ENCODE peak calls at places on chromosomes 3 and 15, in six cellular contexts. One of them, this sample, is unnamed.

GRCh38 chr3:45020534-45020933 is 5.6 kb upstream of the CLEC3B start:
- DNase-seq in pancreas: no peak
- DNase-seq in GM23338: no peak
- DNase-seq in fibroblast of villous mesenchyme: no peak
- DNase-seq in epithelial cell of esophagus: no peak
- DNase-seq in cardiac fibroblast: no peak
- DNase-seq in this sample: no peak

GRCh38 chr15:47194718-47195117 is 522.6 kb upstream of the SEMA6D start:
- DNase-seq in pancreas: no peak
- DNase-seq in GM23338: peak; percentile 59
- DNase-seq in fibroblast of villous mesenchyme: peak; percentile 32
- DNase-seq in epithelial cell of esophagus: peak; percentile 68
- DNase-seq in cardiac fibroblast: peak; percentile 64
- DNase-seq in this sample: peak; percentile 40

GRCh38 chr3:155154255-155154654 is 74.1 kb downstream of the MME start:
- DNase-seq in pancreas: no peak
- DNase-seq in GM23338: no peak
- DNase-seq in fibroblast of villous mesenchyme: peak; percentile 52
- DNase-seq in epithelial cell of esophagus: no peak
- DNase-seq in cardiac fibroblast: no peak
- DNase-seq in this sample: no peak

GRCh38 chr3:27467545-27467944 is 16.6 kb downstream of the SLC4A7 start:
- DNase-seq in pancreas: no peak
- DNase-seq in GM23338: peak; percentile 31
- DNase-seq in fibroblast of villous mesenchyme: peak; percentile 72
- DNase-seq in epithelial cell of esophagus: peak; percentile 45
- DNase-seq in cardiac fibroblast: peak; percentile 66
- DNase-seq in this sample: no peak

GRCh38 chr3:56303508-56303907 is 164.8 kb downstream of the ERC2 start:
- DNase-seq in pancreas: no peak
- DNase-seq in GM23338: peak; percentile 92
- DNase-seq in fibroblast of villous mesenchyme: peak; percentile 48
- DNase-seq in epithelial cell of esophagus: peak; percentile 27
- DNase-seq in cardiac fibroblast: peak; percentile 79
- DNase-seq in this sample: peak; percentile 59

GRCh38 chr15:29682781-29683180 is 139.5 kb downstream of the TJP1 start:
- DNase-seq in pancreas: peak; percentile 2
- DNase-seq in GM23338: no peak
- DNase-seq in fibroblast of villous mesenchyme: no peak
- DNase-seq in epithelial cell of esophagus: peak; percentile 55
- DNase-seq in cardiac fibroblast: peak; percentile 61
- DNase-seq in this sample: no peak

GRCh38 chr3:153070153-153070868 is 91.7 kb upstream of the RAP2B start:
- DNase-seq in pancreas: no peak
- DNase-seq in GM23338: no peak
- DNase-seq in fibroblast of villous mesenchyme: peak; percentile 60
- DNase-seq in epithelial cell of esophagus: peak; percentile 67
- DNase-seq in cardiac fibroblast: peak; percentile 78
- DNase-seq in this sample: peak; percentile 6

GRCh38 chr3:52237659-52238172 is 1.2 kb downstream of the TWF2 start:
- DNase-seq in pancreas: peak; percentile 82
- DNase-seq in GM23338: peak; percentile 72
- DNase-seq in fibroblast of villous mesenchyme: peak; percentile 87
- DNase-seq in epithelial cell of esophagus: peak; percentile 78
- DNase-seq in cardiac fibroblast: peak; percentile 87
- DNase-seq in this sample: peak; percentile 86

GRCh38 chr3:60659098-60659497 is 592.2 kb downstream of the FHIT start:
- DNase-seq in pancreas: no peak
- DNase-seq in GM23338: no peak
- DNase-seq in fibroblast of villous mesenchyme: no peak
- DNase-seq in epithelial cell of esophagus: no peak
- DNase-seq in cardiac fibroblast: no peak
- DNase-seq in this sample: no peak

GRCh38 chr3:129481783-129482332 is 41.8 kb downstream of the IFT122 start:
- DNase-seq in pancreas: no peak
- DNase-seq in GM23338: peak; percentile 14
- DNase-seq in fibroblast of villous mesenchyme: peak; percentile 48
- DNase-seq in epithelial cell of esophagus: peak; percentile 96
- DNase-seq in cardiac fibroblast: peak; percentile 76
- DNase-seq in this sample: no peak

GRCh38 chr3:59046839-59047238 is 3.0 kb downstream of the CFAP20DC start:
- DNase-seq in pancreas: no peak
- DNase-seq in GM23338: no peak
- DNase-seq in fibroblast of villous mesenchyme: no peak
- DNase-seq in epithelial cell of esophagus: peak; percentile 42
- DNase-seq in cardiac fibroblast: no peak
- DNase-seq in this sample: no peak

GRCh38 chr3:94525039-94525438 is 462.2 kb downstream of the NSUN3 start:
- DNase-seq in pancreas: no peak
- DNase-seq in GM23338: peak; percentile 8
- DNase-seq in fibroblast of villous mesenchyme: peak; percentile 11
- DNase-seq in epithelial cell of esophagus: peak; percentile 75
- DNase-seq in cardiac fibroblast: peak; percentile 53
- DNase-seq in this sample: no peak

GRCh38 chr3:136728434-136728833 is 23.7 kb downstream of the STAG1 start:
- DNase-seq in pancreas: no peak
- DNase-seq in GM23338: no peak
- DNase-seq in fibroblast of villous mesenchyme: peak; percentile 63
- DNase-seq in epithelial cell of esophagus: no peak
- DNase-seq in cardiac fibroblast: no peak
- DNase-seq in this sample: no peak

GRCh38 chr3:62625278-62625677 is 249.9 kb downstream of the CADPS start:
- DNase-seq in pancreas: no peak
- DNase-seq in GM23338: no peak
- DNase-seq in fibroblast of villous mesenchyme: no peak
- DNase-seq in epithelial cell of esophagus: no peak
- DNase-seq in cardiac fibroblast: no peak
- DNase-seq in this sample: no peak
- H3K4me3 ChIP-seq in pancreas: no peak overlapping the region
- H3K4me3 ChIP-seq in GM23338: no peak overlapping the region
- H3K4me3 ChIP-seq in fibroblast of villous mesenchyme: no peak overlapping the region
- H3K4me3 ChIP-seq in epithelial cell of esophagus: no peak overlapping the region
- H3K4me3 ChIP-seq in cardiac fibroblast: no peak overlapping the region
- H3K4me3 ChIP-seq in this sample: no peak overlapping the region

DNA sequence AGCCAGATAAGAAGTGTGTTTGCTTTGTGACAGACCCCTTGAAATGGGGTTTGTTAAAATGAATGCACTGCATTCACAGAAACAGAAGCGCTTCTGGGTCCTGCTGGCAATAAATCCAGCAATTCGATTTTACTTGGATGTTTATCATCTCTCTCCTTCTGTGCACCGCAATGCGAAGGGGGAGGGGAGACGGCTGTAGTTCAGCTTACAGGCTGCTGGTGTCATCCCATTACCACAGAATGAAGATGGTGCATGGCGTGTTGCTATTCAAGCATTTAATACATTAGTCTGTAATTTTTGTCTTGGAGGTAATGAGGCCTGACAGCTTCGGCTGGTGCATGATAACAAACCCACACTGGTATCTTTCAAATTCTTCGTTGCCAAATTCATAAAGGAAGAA is 418.1 kb downstream of the OTOL1 start:
- DNase-seq in pancreas: no peak
- DNase-seq in GM23338: peak; percentile 71
- DNase-seq in fibroblast of villous mesenchyme: peak; percentile 85
- DNase-seq in epithelial cell of esophagus: peak; percentile 47
- DNase-seq in cardiac fibroblast: peak; percentile 80
- DNase-seq in this sample: peak; percentile 69
- TF ChIP-seq CTCF in pancreas: no peak
- TF ChIP-seq CTCF in GM23338: peak; percentile 77
- TF ChIP-seq CTCF in fibroblast of villous mesenchyme: peak; percentile 72
- TF ChIP-seq CTCF in epithelial cell of esophagus: peak; percentile 62
- TF ChIP-seq CTCF in cardiac fibroblast: peak; percentile 62
- TF ChIP-seq CTCF in this sample: peak; percentile 73

GRCh38 chr3:111547645-111548044 is 5.6 kb downstream of the CD96 start:
- DNase-seq in pancreas: no peak
- DNase-seq in GM23338: no peak
- DNase-seq in fibroblast of villous mesenchyme: no peak
- DNase-seq in epithelial cell of esophagus: no peak
- DNase-seq in cardiac fibroblast: no peak
- DNase-seq in this sample: no peak
- H3K4me3 ChIP-seq in pancreas: no peak overlapping the region
- H3K4me3 ChIP-seq in GM23338: no peak overlapping the region
- H3K4me3 ChIP-seq in fibroblast of villous mesenchyme: no peak overlapping the region
- H3K4me3 ChIP-seq in epithelial cell of esophagus: no peak overlapping the region
- H3K4me3 ChIP-seq in cardiac fibroblast: no peak overlapping the region
- H3K4me3 ChIP-seq in this sample: no peak overlapping the region

GRCh38 chr15:25797035-25797434 is 66.1 kb downstream of the ATP10A start:
- DNase-seq in pancreas: no peak
- DNase-seq in GM23338: no peak
- DNase-seq in fibroblast of villous mesenchyme: no peak
- DNase-seq in epithelial cell of esophagus: no peak
- DNase-seq in cardiac fibroblast: no peak
- DNase-seq in this sample: no peak

GRCh38 chr15:25793354-25794050 is 69.6 kb downstream of the ATP10A start:
- DNase-seq in pancreas: no peak
- DNase-seq in GM23338: no peak
- DNase-seq in fibroblast of villous mesenchyme: no peak
- DNase-seq in epithelial cell of esophagus: no peak
- DNase-seq in cardiac fibroblast: no peak
- DNase-seq in this sample: no peak

GRCh38 chr15:25795712-25796111 is 67.4 kb downstream of the ATP10A start:
- DNase-seq in pancreas: no peak
- DNase-seq in GM23338: no peak
- DNase-seq in fibroblast of villous mesenchyme: no peak
- DNase-seq in epithelial cell of esophagus: no peak
- DNase-seq in cardiac fibroblast: no peak
- DNase-seq in this sample: no peak

GRCh38 chr15:25796395-25796794 is 66.7 kb downstream of the ATP10A start:
- DNase-seq in pancreas: no peak
- DNase-seq in GM23338: no peak
- DNase-seq in fibroblast of villous mesenchyme: no peak
- DNase-seq in epithelial cell of esophagus: no peak
- DNase-seq in cardiac fibroblast: no peak
- DNase-seq in this sample: no peak

DNA sequence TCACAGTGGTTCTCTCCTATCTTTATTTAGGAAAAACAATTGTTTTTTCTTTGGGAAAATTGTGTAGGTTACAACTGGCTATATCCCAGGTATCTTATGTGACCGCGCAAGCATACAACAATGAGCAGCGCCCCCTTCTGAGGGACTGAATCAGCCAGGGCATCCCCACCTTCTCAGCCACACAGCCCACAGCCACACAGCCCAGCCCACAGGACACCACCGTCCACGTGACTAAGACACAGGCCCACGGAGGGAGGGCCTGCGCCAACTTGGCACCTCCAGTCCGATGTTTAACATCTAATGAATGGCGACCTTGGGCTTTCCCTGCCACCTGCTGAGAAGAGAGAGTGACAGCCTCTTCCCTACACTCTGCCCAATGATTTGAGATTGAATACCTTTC is 68.1 kb downstream of the ATP10A start:
- DNase-seq in pancreas: no peak
- DNase-seq in GM23338: no peak
- DNase-seq in fibroblast of villous mesenchyme: no peak
- DNase-seq in epithelial cell of esophagus: no peak
- DNase-seq in cardiac fibroblast: no peak
- DNase-seq in this sample: no peak
- TF ChIP-seq CTCF in pancreas: no peak
- TF ChIP-seq CTCF in GM23338: no peak
- TF ChIP-seq CTCF in fibroblast of villous mesenchyme: no peak
- TF ChIP-seq CTCF in epithelial cell of esophagus: no peak
- TF ChIP-seq CTCF in cardiac fibroblast: no peak
- TF ChIP-seq CTCF in this sample: no peak

DNA sequence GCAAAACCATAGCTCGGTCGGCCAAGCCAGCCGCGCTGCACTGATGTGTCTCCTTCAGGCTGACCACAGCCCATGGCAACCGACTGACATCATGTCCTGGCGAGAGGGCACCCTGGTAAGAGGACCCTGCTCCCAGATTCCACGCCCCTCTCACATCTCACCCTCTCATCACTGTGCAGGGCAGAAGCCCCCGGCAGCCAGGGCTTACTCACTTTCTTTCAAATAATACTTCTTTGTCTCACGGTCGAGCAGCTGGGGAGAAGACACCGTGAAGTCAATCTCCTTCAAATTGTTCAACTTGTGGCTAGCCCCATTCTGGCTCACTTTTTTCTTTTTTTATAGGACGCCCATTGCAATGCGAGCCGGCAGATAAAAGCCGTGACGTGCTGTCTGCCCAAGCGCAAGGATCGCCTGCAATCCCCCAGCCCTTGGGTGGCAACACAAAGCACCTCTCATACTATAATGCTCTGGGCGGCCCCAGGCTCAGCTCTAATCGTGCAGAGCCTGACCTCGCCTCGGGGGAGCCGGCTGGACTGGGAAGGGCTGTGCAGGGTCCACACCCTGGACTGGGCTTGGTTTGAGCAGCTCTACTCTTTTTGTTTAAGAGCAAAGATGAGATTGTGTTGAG is 33.6 kb downstream of the VGLL4 start:
- DNase-seq in pancreas: no peak
- DNase-seq in GM23338: no peak
- DNase-seq in fibroblast of villous mesenchyme: peak; percentile 71
- DNase-seq in epithelial cell of esophagus: no peak
- DNase-seq in cardiac fibroblast: peak; percentile 52
- DNase-seq in this sample: peak; percentile 80
- H3K4me3 ChIP-seq in pancreas: no peak overlapping the region
- H3K4me3 ChIP-seq in GM23338: no peak overlapping the region
- H3K4me3 ChIP-seq in fibroblast of villous mesenchyme: peak overlapping the region; percentile 29
- H3K4me3 ChIP-seq in epithelial cell of esophagus: no peak overlapping the region
- H3K4me3 ChIP-seq in cardiac fibroblast: peak overlapping the region; percentile 16
- H3K4me3 ChIP-seq in this sample: peak overlapping the region; percentile 17

GRCh38 chr3:46087871-46088270 is 60.6 kb upstream of the XCR1 start:
- DNase-seq in pancreas: no peak
- DNase-seq in GM23338: peak; percentile 11
- DNase-seq in fibroblast of villous mesenchyme: peak; percentile 71
- DNase-seq in epithelial cell of esophagus: no peak
- DNase-seq in cardiac fibroblast: peak; percentile 68
- DNase-seq in this sample: peak; percentile 18
- TF ChIP-seq CTCF in pancreas: no peak
- TF ChIP-seq CTCF in GM23338: peak; percentile 24
- TF ChIP-seq CTCF in fibroblast of villous mesenchyme: peak; percentile 48
- TF ChIP-seq CTCF in epithelial cell of esophagus: peak; percentile 15
- TF ChIP-seq CTCF in cardiac fibroblast: peak; percentile 21
- TF ChIP-seq CTCF in this sample: peak; percentile 32

GRCh38 chr3:194983620-194984019 is 287.3 kb downstream of the XXYLT1 start:
- DNase-seq in pancreas: no peak
- DNase-seq in GM23338: no peak
- DNase-seq in fibroblast of villous mesenchyme: no peak
- DNase-seq in epithelial cell of esophagus: no peak
- DNase-seq in cardiac fibroblast: no peak
- DNase-seq in this sample: no peak

GRCh38 chr3:194983121-194983520 is 287.8 kb downstream of the XXYLT1 start:
- DNase-seq in pancreas: peak; percentile 9
- DNase-seq in GM23338: no peak
- DNase-seq in fibroblast of villous mesenchyme: no peak
- DNase-seq in epithelial cell of esophagus: no peak
- DNase-seq in cardiac fibroblast: no peak
- DNase-seq in this sample: no peak

GRCh38 chr3:194985031-194985578 is 285.9 kb downstream of the XXYLT1 start:
- DNase-seq in pancreas: peak; percentile 69
- DNase-seq in GM23338: peak; percentile 90
- DNase-seq in fibroblast of villous mesenchyme: peak; percentile 82
- DNase-seq in epithelial cell of esophagus: peak; percentile 79
- DNase-seq in cardiac fibroblast: peak; percentile 74
- DNase-seq in this sample: peak; percentile 8

GRCh38 chr3:194984026-194984425 is 286.9 kb downstream of the XXYLT1 start:
- DNase-seq in pancreas: no peak
- DNase-seq in GM23338: no peak
- DNase-seq in fibroblast of villous mesenchyme: no peak
- DNase-seq in epithelial cell of esophagus: no peak
- DNase-seq in cardiac fibroblast: no peak
- DNase-seq in this sample: no peak

GRCh38 chr3:194984624-194985023 is 286.3 kb downstream of the XXYLT1 start:
- DNase-seq in pancreas: no peak
- DNase-seq in GM23338: no peak
- DNase-seq in fibroblast of villous mesenchyme: no peak
- DNase-seq in epithelial cell of esophagus: no peak
- DNase-seq in cardiac fibroblast: no peak
- DNase-seq in this sample: no peak
- H3K4me3 ChIP-seq in pancreas: no peak overlapping the region
- H3K4me3 ChIP-seq in GM23338: peak overlapping the region; percentile 41
- H3K4me3 ChIP-seq in fibroblast of villous mesenchyme: peak overlapping the region; percentile 40
- H3K4me3 ChIP-seq in epithelial cell of esophagus: no peak overlapping the region
- H3K4me3 ChIP-seq in cardiac fibroblast: peak overlapping the region; percentile 30
- H3K4me3 ChIP-seq in this sample: no peak overlapping the region